ENCODE peak calls at places on chromosomes 5 and 9, in nine cellular contexts. R is GM19239; W is activated T-helper 1 cell treated with anti-CD3 and anti-CD28 coated beads, Interleukin-2, amount 50 U/mL, for 16 hours; L is COLO829; A is HEK293T; B is RKO; U is AG04450; Z is CD8-positive, alpha-beta memory T cell; H is hepatic stellate cell. Y is an unnamed sample.
A peak's percentile ranks its signal among the peaks of the same experiment; 100 is the strongest.

GRCh38 chr5:39213437-39214207 is 5.7 kb downstream of the FYB1 start:
- DNase-seq in Z (no peak), A (no peak), R (no peak), B (no peak), W (no peak), L (no peak), U (no peak), H (no peak), Y (no peak)

GRCh38 chr9:130765135-130766030 is 69.7 kb upstream of the ABL1 start:
- DNase-seq in B (no peak), H (no peak), A (no peak), W (no peak), U (no peak), L (no peak), Z (no peak), R (peak; percentile 20), Y (no peak)

GRCh38 chr5:132459983-132460834 is 30.4 kb downstream of the IRF1 start:
- DNase-seq in H (no peak), R (no peak), Z (no peak), B (no peak), U (no peak), W (no peak), A (no peak), L (no peak), Y (no peak)

GRCh38 chr5:59246470-59247250 is 646.9 kb downstream of the PDE4D start:
- DNase-seq in H (no peak), W (no peak), L (peak; percentile 20), A (no peak), U (peak; percentile 4), R (no peak), Z (no peak), B (no peak), Y (no peak)

GRCh38 chr9:120878188-120879130 is 1.5 kb upstream of the PHF19 start:
- DNase-seq in H (no peak), A (no peak), Z (no peak), R (no peak), U (no peak), W (no peak), L (no peak), B (no peak), Y (no peak)

GRCh38 chr9:37302277-37302676 is 120.2 kb upstream of the GRHPR start:
- DNase-seq in H (no peak), R (no peak), L (no peak), B (no peak), U (no peak), A (no peak), Z (peak; percentile 8), W (no peak), Y (no peak)

GRCh38 chr9:17216011-17216410 is 81.2 kb downstream of the CNTLN start:
- DNase-seq in Z (no peak), U (no peak), W (no peak), H (no peak), B (no peak), A (no peak), R (no peak), L (no peak), Y (no peak)

GRCh38 chr5:109365653-109366052 is 44.1 kb downstream of the PJA2 start:
- DNase-seq in R (no peak), A (no peak), L (no peak), Z (no peak), W (no peak), U (no peak), H (no peak), B (no peak), Y (no peak)

GRCh38 chr9:91180930-91181268 is 180.8 kb downstream of the AUH start:
- DNase-seq in L (no peak), B (no peak), A (no peak), R (no peak), U (no peak), Z (no peak), H (no peak), W (no peak), Y (no peak)

GRCh38 chr5:149503006-149503405 is 48.2 kb downstream of the CSNK1A1 start:
- DNase-seq in W (no peak), A (no peak), R (no peak), L (peak; percentile 35), Z (no peak), H (no peak), U (no peak), B (no peak), Y (no peak)

GRCh38 chr9:131872006-131872405 is 132.1 kb upstream of the RAPGEF1 start:
- DNase-seq in L (no peak), W (no peak), A (peak; percentile 28), R (no peak), B (no peak), Z (no peak), H (no peak), U (no peak), Y (no peak)

GRCh38 chr9:69584746-69585145 is 87.4 kb downstream of the APBA1 start:
- DNase-seq in U (no peak), Z (no peak), L (no peak), R (no peak), B (no peak), H (no peak), A (no peak), W (no peak), Y (no peak)

GRCh38 chr9:93479726-93480125 is 26.3 kb upstream of the FAM120AOS start:
- DNase-seq in H (no peak), U (no peak), L (no peak), B (no peak), A (no peak), W (no peak), R (no peak), Z (no peak), Y (no peak)

GRCh38 chr5:10124287-10124686 is 125.4 kb downstream of the ATPSCKMT start:
- DNase-seq in W (no peak), A (no peak), R (no peak), U (no peak), L (no peak), B (no peak), H (no peak), Z (no peak), Y (no peak)

GRCh38 chr5:177489119-177489716 is 8.2 kb downstream of the PDLIM7 start:
- DNase-seq in Z (no peak), L (no peak), R (no peak), B (no peak), W (no peak), H (no peak), U (no peak), A (no peak), Y (no peak)

GRCh38 chr9:133449760-133450159 is 10.0 kb upstream of the CACFD1 start:
- DNase-seq in L (no peak), U (no peak), Z (no peak), A (no peak), R (no peak), B (peak; percentile 76), W (no peak), H (no peak), Y (no peak)

GRCh38 chr5:60365001-60365400 is 335.0 kb downstream of the DEPDC1B start:
- DNase-seq in A (no peak), U (no peak), Z (no peak), W (no peak), L (no peak), R (no peak), B (no peak), H (peak; percentile 3), Y (no peak)